ENCODE peak calls at places on chromosomes 16 and 17, in ten cellular contexts. One of them, this sample, is unnamed.

GRCh38 chr17:59757043-59757824 is 49.8 kb downstream of the VMP1 start:
- DNase-seq in breast epithelium: no peak
- DNase-seq in CD8-positive, alpha-beta memory T cell: no peak
- DNase-seq in Peyer's patch: no peak
- DNase-seq in cardiac muscle cell: no peak
- DNase-seq in neuronal stem cell: no peak
- DNase-seq in lower lobe of right lung: no peak
- DNase-seq in HepG2: no peak
- DNase-seq in OCI-LY7: no peak
- DNase-seq in SK-N-SH: no peak
- DNase-seq in this sample: no peak

GRCh38 chr17:83053779-83054451 is 25.5 kb upstream of the METRNL start:
- DNase-seq in cardiac muscle cell: no peak
- DNase-seq in breast epithelium: no peak
- DNase-seq in OCI-LY7: peak
- DNase-seq in SK-N-SH: no peak
- DNase-seq in Peyer's patch: peak
- DNase-seq in HepG2: no peak
- DNase-seq in neuronal stem cell: no peak
- DNase-seq in CD8-positive, alpha-beta memory T cell: peak
- DNase-seq in lower lobe of right lung: peak
- DNase-seq in this sample: no peak

GRCh38 chr16:27980076-27980775 is 83.3 kb downstream of the GSG1L start:
- DNase-seq in Peyer's patch: peak
- DNase-seq in cardiac muscle cell: no peak
- DNase-seq in breast epithelium: no peak
- DNase-seq in neuronal stem cell: no peak
- DNase-seq in CD8-positive, alpha-beta memory T cell: no peak
- DNase-seq in HepG2: no peak
- DNase-seq in OCI-LY7: no peak
- DNase-seq in SK-N-SH: no peak
- DNase-seq in lower lobe of right lung: no peak
- DNase-seq in this sample: no peak

GRCh38 chr16:67677712-67678111 is 11.1 kb downstream of the C16orf86 start:
- DNase-seq in OCI-LY7: no peak
- DNase-seq in cardiac muscle cell: no peak
- DNase-seq in lower lobe of right lung: no peak
- DNase-seq in Peyer's patch: no peak
- DNase-seq in neuronal stem cell: no peak
- DNase-seq in breast epithelium: no peak
- DNase-seq in CD8-positive, alpha-beta memory T cell: no peak
- DNase-seq in SK-N-SH: no peak
- DNase-seq in HepG2: no peak
- DNase-seq in this sample: no peak

GRCh38 chr16:59573528-59574271 is 839.6 kb upstream of the GOT2 start:
- DNase-seq in OCI-LY7: no peak
- DNase-seq in lower lobe of right lung: no peak
- DNase-seq in neuronal stem cell: no peak
- DNase-seq in CD8-positive, alpha-beta memory T cell: no peak
- DNase-seq in cardiac muscle cell: peak
- DNase-seq in breast epithelium: no peak
- DNase-seq in SK-N-SH: no peak
- DNase-seq in Peyer's patch: no peak
- DNase-seq in HepG2: no peak
- DNase-seq in this sample: no peak

GRCh38 chr16:2233872-2234812 is 2.1 kb upstream of the DNASE1L2 start:
- DNase-seq in breast epithelium: no peak
- DNase-seq in neuronal stem cell: no peak
- DNase-seq in SK-N-SH: no peak
- DNase-seq in lower lobe of right lung: no peak
- DNase-seq in CD8-positive, alpha-beta memory T cell: peak
- DNase-seq in Peyer's patch: no peak
- DNase-seq in cardiac muscle cell: no peak
- DNase-seq in OCI-LY7: no peak
- DNase-seq in HepG2: no peak
- DNase-seq in this sample: no peak

GRCh38 chr16:26526633-26527032 is 540.1 kb upstream of the C16orf82 start:
- DNase-seq in HepG2: no peak
- DNase-seq in OCI-LY7: no peak
- DNase-seq in cardiac muscle cell: no peak
- DNase-seq in SK-N-SH: no peak
- DNase-seq in neuronal stem cell: no peak
- DNase-seq in CD8-positive, alpha-beta memory T cell: no peak
- DNase-seq in lower lobe of right lung: no peak
- DNase-seq in Peyer's patch: no peak
- DNase-seq in breast epithelium: no peak
- DNase-seq in this sample: no peak

GRCh38 chr16:88861359-88861758 is 4.4 kb downstream of the TRAPPC2L start:
- DNase-seq in neuronal stem cell: no peak
- DNase-seq in HepG2: no peak
- DNase-seq in CD8-positive, alpha-beta memory T cell: no peak
- DNase-seq in OCI-LY7: no peak
- DNase-seq in breast epithelium: no peak
- DNase-seq in cardiac muscle cell: no peak
- DNase-seq in lower lobe of right lung: no peak
- DNase-seq in Peyer's patch: no peak
- DNase-seq in SK-N-SH: no peak
- DNase-seq in this sample: no peak

GRCh38 chr17:49994085-49995054 is 654 bp downstream of the DLX3 start:
- DNase-seq in OCI-LY7: no peak
- DNase-seq in cardiac muscle cell: no peak
- DNase-seq in lower lobe of right lung: peak
- DNase-seq in neuronal stem cell: no peak
- DNase-seq in SK-N-SH: peak
- DNase-seq in breast epithelium: no peak
- DNase-seq in HepG2: no peak
- DNase-seq in Peyer's patch: peak
- DNase-seq in CD8-positive, alpha-beta memory T cell: no peak
- DNase-seq in this sample: no peak

GRCh38 chr16:84834403-84834772 is 14.6 kb downstream of the CRISPLD2 start:
- DNase-seq in neuronal stem cell: no peak
- DNase-seq in cardiac muscle cell: peak
- DNase-seq in Peyer's patch: no peak
- DNase-seq in lower lobe of right lung: no peak
- DNase-seq in breast epithelium: peak
- DNase-seq in SK-N-SH: peak
- DNase-seq in OCI-LY7: no peak
- DNase-seq in CD8-positive, alpha-beta memory T cell: no peak
- DNase-seq in HepG2: no peak
- DNase-seq in this sample: no peak

GRCh38 chr16:54923055-54923473 is 7.6 kb upstream of the IRX5 start:
- DNase-seq in HepG2: no peak
- DNase-seq in OCI-LY7: no peak
- DNase-seq in lower lobe of right lung: no peak
- DNase-seq in breast epithelium: no peak
- DNase-seq in cardiac muscle cell: no peak
- DNase-seq in SK-N-SH: no peak
- DNase-seq in Peyer's patch: no peak
- DNase-seq in CD8-positive, alpha-beta memory T cell: no peak
- DNase-seq in neuronal stem cell: no peak
- DNase-seq in this sample: no peak

GRCh38 chr17:63753215-63753614 is 11.6 kb upstream of the STRADA start:
- DNase-seq in OCI-LY7: no peak
- DNase-seq in HepG2: no peak
- DNase-seq in neuronal stem cell: no peak
- DNase-seq in SK-N-SH: no peak
- DNase-seq in cardiac muscle cell: no peak
- DNase-seq in breast epithelium: no peak
- DNase-seq in CD8-positive, alpha-beta memory T cell: no peak
- DNase-seq in Peyer's patch: no peak
- DNase-seq in lower lobe of right lung: no peak
- DNase-seq in this sample: no peak

GRCh38 chr17:57045868-57046671 is 39.0 kb upstream of the AKAP1 start:
- DNase-seq in breast epithelium: no peak
- DNase-seq in cardiac muscle cell: no peak
- DNase-seq in lower lobe of right lung: peak
- DNase-seq in SK-N-SH: peak
- DNase-seq in CD8-positive, alpha-beta memory T cell: peak
- DNase-seq in Peyer's patch: peak
- DNase-seq in neuronal stem cell: no peak
- DNase-seq in OCI-LY7: no peak
- DNase-seq in HepG2: no peak
- DNase-seq in this sample: peak

GRCh38 chr17:80936218-80936617 is 55.4 kb upstream of the CHMP6 start:
- DNase-seq in SK-N-SH: no peak
- DNase-seq in cardiac muscle cell: no peak
- DNase-seq in neuronal stem cell: no peak
- DNase-seq in lower lobe of right lung: no peak
- DNase-seq in OCI-LY7: no peak
- DNase-seq in CD8-positive, alpha-beta memory T cell: no peak
- DNase-seq in HepG2: no peak
- DNase-seq in breast epithelium: no peak
- DNase-seq in Peyer's patch: no peak
- DNase-seq in this sample: no peak

GRCh38 chr16:53855056-53855455 is 151.1 kb downstream of the FTO start:
- DNase-seq in HepG2: no peak
- DNase-seq in cardiac muscle cell: no peak
- DNase-seq in OCI-LY7: no peak
- DNase-seq in breast epithelium: no peak
- DNase-seq in lower lobe of right lung: no peak
- DNase-seq in neuronal stem cell: no peak
- DNase-seq in SK-N-SH: no peak
- DNase-seq in Peyer's patch: no peak
- DNase-seq in CD8-positive, alpha-beta memory T cell: no peak
- DNase-seq in this sample: no peak

DNA sequence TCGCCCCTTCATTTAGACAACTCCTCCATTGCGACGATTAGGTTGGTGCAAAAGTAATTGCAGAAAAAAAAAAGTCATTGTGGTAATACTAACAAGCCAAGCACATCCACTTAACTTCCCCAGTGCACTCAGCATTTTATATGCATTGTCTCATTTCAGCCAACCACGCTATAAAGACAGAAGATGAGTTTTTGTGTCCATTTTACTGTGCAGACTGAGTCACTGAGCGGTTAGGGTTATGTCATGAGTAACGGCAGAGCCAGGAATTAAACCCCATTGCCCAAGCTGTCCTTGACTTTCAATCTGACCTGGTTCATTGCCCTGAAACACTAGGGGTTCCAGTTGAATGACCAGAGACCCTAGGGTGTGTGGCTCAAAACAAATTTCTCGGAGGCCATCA is 218.7 kb downstream of the XYLT1 start:
- DNase-seq in neuronal stem cell: no peak
- DNase-seq in CD8-positive, alpha-beta memory T cell: no peak
- DNase-seq in Peyer's patch: no peak
- DNase-seq in OCI-LY7: peak
- DNase-seq in cardiac muscle cell: no peak
- DNase-seq in lower lobe of right lung: no peak
- DNase-seq in HepG2: no peak
- DNase-seq in SK-N-SH: no peak
- DNase-seq in breast epithelium: no peak
- DNase-seq in this sample: no peak
- H3K4me3 ChIP-seq in neuronal stem cell: no peak
- H3K4me3 ChIP-seq in CD8-positive, alpha-beta memory T cell: no peak
- H3K4me3 ChIP-seq in Peyer's patch: no peak
- H3K4me3 ChIP-seq in OCI-LY7: peak
- H3K4me3 ChIP-seq in cardiac muscle cell: no peak
- H3K4me3 ChIP-seq in lower lobe of right lung: no peak
- H3K4me3 ChIP-seq in HepG2: no peak
- H3K4me3 ChIP-seq in SK-N-SH: no peak
- H3K4me3 ChIP-seq in breast epithelium: no peak
- H3K4me3 ChIP-seq in this sample: no peak

GRCh38 chr16:165539-166374 is at the start of gene HBM:
- DNase-seq in CD8-positive, alpha-beta memory T cell: no peak
- DNase-seq in OCI-LY7: no peak
- DNase-seq in Peyer's patch: no peak
- DNase-seq in breast epithelium: no peak
- DNase-seq in SK-N-SH: peak
- DNase-seq in lower lobe of right lung: no peak
- DNase-seq in cardiac muscle cell: no peak
- DNase-seq in HepG2: no peak
- DNase-seq in neuronal stem cell: no peak
- DNase-seq in this sample: no peak
- H3K4me3 ChIP-seq in CD8-positive, alpha-beta memory T cell: no peak
- H3K4me3 ChIP-seq in OCI-LY7: no peak
- H3K4me3 ChIP-seq in Peyer's patch: no peak
- H3K4me3 ChIP-seq in breast epithelium: peak
- H3K4me3 ChIP-seq in SK-N-SH: peak
- H3K4me3 ChIP-seq in lower lobe of right lung: peak
- H3K4me3 ChIP-seq in cardiac muscle cell: peak
- H3K4me3 ChIP-seq in HepG2: peak
- H3K4me3 ChIP-seq in neuronal stem cell: peak
- H3K4me3 ChIP-seq in this sample: no peak

DNA sequence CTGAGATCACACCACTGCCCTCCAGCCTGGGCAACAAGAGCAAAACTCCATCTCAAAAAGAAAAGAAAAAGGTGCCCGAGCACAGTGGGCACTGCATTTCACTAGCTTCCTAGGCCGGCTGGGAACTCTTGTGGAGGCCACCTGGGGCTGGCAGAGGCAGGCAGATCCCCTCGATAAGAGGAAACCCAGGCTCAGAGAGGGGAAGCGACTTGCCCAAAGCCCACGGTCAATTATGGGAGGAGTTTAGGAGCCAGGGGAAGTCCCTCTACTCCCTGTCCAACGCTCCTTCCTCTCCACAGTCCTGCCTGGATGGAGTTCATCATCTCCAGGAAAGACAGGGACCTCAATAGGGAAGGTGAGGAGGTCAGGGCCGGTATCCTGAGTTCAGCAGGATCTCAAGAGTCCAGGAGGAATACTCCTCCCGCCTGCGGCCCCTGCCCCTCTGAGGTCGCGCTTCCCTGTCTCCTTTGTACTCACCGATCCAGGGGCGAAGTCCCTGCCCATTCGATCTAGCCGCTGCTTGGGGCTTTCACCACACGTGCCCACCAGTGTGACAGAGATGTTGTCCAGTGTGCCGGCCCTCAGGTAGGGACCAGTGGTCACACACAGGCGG is 841 bp downstream of the ALOXE3 start:
- DNase-seq in CD8-positive, alpha-beta memory T cell: no peak
- DNase-seq in Peyer's patch: no peak
- DNase-seq in HepG2: no peak
- DNase-seq in breast epithelium: no peak
- DNase-seq in SK-N-SH: no peak
- DNase-seq in OCI-LY7: no peak
- DNase-seq in lower lobe of right lung: peak
- DNase-seq in neuronal stem cell: no peak
- DNase-seq in cardiac muscle cell: no peak
- DNase-seq in this sample: no peak
- H3K4me3 ChIP-seq in CD8-positive, alpha-beta memory T cell: peak
- H3K4me3 ChIP-seq in Peyer's patch: peak
- H3K4me3 ChIP-seq in HepG2: peak
- H3K4me3 ChIP-seq in breast epithelium: peak
- H3K4me3 ChIP-seq in SK-N-SH: peak
- H3K4me3 ChIP-seq in OCI-LY7: peak
- H3K4me3 ChIP-seq in lower lobe of right lung: peak
- H3K4me3 ChIP-seq in neuronal stem cell: peak
- H3K4me3 ChIP-seq in cardiac muscle cell: peak
- H3K4me3 ChIP-seq in this sample: peak

DNA sequence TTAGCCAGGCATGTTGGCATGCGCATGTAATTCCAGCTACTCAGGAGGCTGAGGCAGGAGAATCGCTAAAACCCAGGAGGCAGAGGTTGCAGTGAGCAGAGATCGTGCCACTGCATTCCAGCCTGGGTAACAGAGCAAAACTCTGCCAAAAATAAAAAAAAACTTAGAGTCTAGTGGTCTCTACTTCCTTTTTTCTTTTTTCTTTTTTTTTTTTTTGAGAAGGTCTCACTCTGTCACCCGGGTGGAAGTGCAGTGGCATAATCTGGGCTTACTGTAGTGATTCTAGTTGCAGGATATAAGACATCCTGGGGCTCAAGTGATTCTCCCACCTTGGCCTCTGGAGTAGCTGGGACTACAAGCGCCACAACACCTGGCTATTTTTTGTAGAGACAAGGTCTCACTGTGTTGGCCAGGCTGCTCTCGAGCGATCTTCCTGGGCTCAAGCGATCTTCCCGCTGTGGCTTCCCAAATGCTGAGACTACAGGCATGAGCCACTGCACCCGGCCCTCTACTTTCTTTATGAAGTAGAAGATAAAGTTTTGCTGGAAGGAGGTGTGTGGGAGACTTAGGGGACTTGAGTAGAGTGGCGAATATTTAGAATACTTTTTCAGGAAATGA is 47.9 kb upstream of the TAOK1 start:
- DNase-seq in cardiac muscle cell: no peak
- DNase-seq in HepG2: no peak
- DNase-seq in SK-N-SH: no peak
- DNase-seq in breast epithelium: no peak
- DNase-seq in neuronal stem cell: no peak
- DNase-seq in lower lobe of right lung: no peak
- DNase-seq in OCI-LY7: peak
- DNase-seq in Peyer's patch: no peak
- DNase-seq in CD8-positive, alpha-beta memory T cell: no peak
- DNase-seq in this sample: no peak
- H3K4me3 ChIP-seq in cardiac muscle cell: no peak
- H3K4me3 ChIP-seq in HepG2: no peak
- H3K4me3 ChIP-seq in SK-N-SH: no peak
- H3K4me3 ChIP-seq in breast epithelium: no peak
- H3K4me3 ChIP-seq in neuronal stem cell: no peak
- H3K4me3 ChIP-seq in lower lobe of right lung: no peak
- H3K4me3 ChIP-seq in OCI-LY7: no peak
- H3K4me3 ChIP-seq in Peyer's patch: no peak
- H3K4me3 ChIP-seq in CD8-positive, alpha-beta memory T cell: no peak
- H3K4me3 ChIP-seq in this sample: no peak